ENCODE peak calls at places on chromosomes 12 and 14, in nine cellular contexts. M is lower leg skin; H is cardiac septum; Z is heart left ventricle; I is NCI-H1092 treated with DMSO at 0.1 percent for 48 hours; Q is hypothalamus; B is NCI-H1105; F is stimulated activated naive CD8-positive, alpha-beta T cell treated with anti-CD3 and anti-CD28 coated beads, Interleukin-15, Interleukin-2, amounts not matched to agents 100 U/mL and 50 U/mL, for 24 hours; R is COR-L47. K is an unnamed sample.

GRCh38 chr14:22982013-22982476 is 306 bp downstream of the AJUBA start:
- DNase-seq in R (no peak), M (peak), B (no peak), F (peak), Q (no peak), H (no peak), I (no peak), Z (no peak), K (no peak)

GRCh38 chr14:74589291-74589879 is 22.7 kb downstream of the LTBP2 start:
- DNase-seq in I (no peak), R (no peak), H (no peak), B (no peak), F (no peak), Z (no peak), Q (no peak), M (no peak), K (no peak)

GRCh38 chr14:60485600-60486251 is at the start of gene C14orf39:
- DNase-seq in M (no peak), B (no peak), F (peak), Z (no peak), R (no peak), H (no peak), Q (no peak), I (peak), K (peak)

GRCh38 chr14:54893151-54893760 is 9.4 kb downstream of the GCH1 start:
- DNase-seq in H (no peak), I (peak), Z (no peak), B (peak), M (no peak), Q (no peak), F (peak), R (peak), K (no peak)

GRCh38 chr14:44945264-44945663 is 16.5 kb downstream of the KLHL28 start:
- DNase-seq in B (no peak), Z (no peak), Q (no peak), H (no peak), I (no peak), F (no peak), M (no peak), R (no peak), K (peak)

GRCh38 chr12:121990692-121991603 is 30.7 kb upstream of the BCL7A start:
- DNase-seq in B (no peak), R (no peak), M (no peak), Q (no peak), I (no peak), Z (no peak), F (no peak), H (no peak), K (no peak)

GRCh38 chr12:8698132-8698829 is 490 bp downstream of the RIMKLB start:
- DNase-seq in H (peak), F (peak), B (no peak), M (peak), Q (peak), R (no peak), Z (peak), I (peak), K (peak)

GRCh38 chr12:94244165-94245133 is 96.1 kb downstream of the PLXNC1 start:
- DNase-seq in H (no peak), R (no peak), M (no peak), Z (no peak), F (peak), I (no peak), B (no peak), Q (no peak), K (no peak)

K was measured in HS-5.